ENCODE peak calls at places on chromosome 7, in four cellular contexts. T, I, F and Q are unnamed samples.

GRCh38 chr7:68684246-68684850 is 913.9 kb upstream of the AUTS2 start:
- DNase-seq in T (no peak), I (peak; percentile 87), F (no peak), Q (peak; percentile 52)

GRCh38 chr7:83439021-83439420 is 209.9 kb downstream of the SEMA3E start:
- DNase-seq in T (no peak), I (no peak), F (no peak), Q (no peak)

GRCh38 chr7:113099284-113099919 is 12.8 kb upstream of the GPR85 start:
- DNase-seq in T (no peak), I (no peak), F (peak; percentile 28), Q (no peak)

GRCh38 chr7:44979481-44980392 is 922 bp upstream of the MYO1G start:
- DNase-seq in T (no peak), I (no peak), F (no peak), Q (no peak)

GRCh38 chr7:38507379-38507778 is 123.8 kb downstream of the AMPH start:
- DNase-seq in T (no peak), I (no peak), F (no peak), Q (no peak)

GRCh38 chr7:155206286-155207020 is 91.2 kb upstream of the INSIG1 start:
- DNase-seq in T (peak; percentile 99), I (no peak), F (peak; percentile 26), Q (no peak)

GRCh38 chr7:70053421-70053820 is 455.1 kb downstream of the AUTS2 start:
- DNase-seq in T (no peak), I (no peak), F (no peak), Q (no peak)

GRCh38 chr7:110994028-110994967 is 96.6 kb upstream of the LRRN3 start:
- DNase-seq in T (no peak), I (no peak), F (no peak), Q (no peak)

GRCh38 chr7:96388166-96388565 is 66.3 kb upstream of the SLC25A13 start:
- DNase-seq in T (peak; percentile 73), I (no peak), F (no peak), Q (no peak)